ENCODE peak calls at places on chromosomes 5 and 9, in ten cellular contexts. U is Karpas-422, Y is fibroblast of lung, H is cardiac muscle cell, Q is left ventricle myocardium inferior, D is dorsolateral prefrontal cortex, X is psoas muscle, F is heart right ventricle, J is Panc1, K is upper lobe of right lung. S is an unnamed sample.

GRCh38 chr5:68740204-68740910 is 353.5 kb upstream of the SLC30A5 start:
- DNase-seq in U (no peak), Y (no peak), H (no peak), Q (no peak), D (no peak), X (no peak), F (no peak), J (no peak), K (no peak), S (no peak)

GRCh38 chr9:122263699-122264349 is 816 bp downstream of the RBM18 start:
- DNase-seq in U (peak), Y (peak), H (no peak), Q (no peak), D (no peak), X (no peak), F (no peak), J (no peak), K (no peak), S (peak)

GRCh38 chr5:160463775-160464465 is 42.3 kb downstream of the PTTG1 start:
- DNase-seq in U (no peak), Y (peak), H (no peak), Q (no peak), D (no peak), X (no peak), F (no peak), J (peak), K (no peak), S (peak)

GRCh38 chr9:75064307-75065025 is 23.5 kb downstream of the NMRK1 start:
- DNase-seq in U (no peak), Y (peak), H (no peak), Q (no peak), D (no peak), X (no peak), F (no peak), J (no peak), K (no peak), S (peak)

GRCh38 chr9:30944233-30944585 is 1440.2 kb upstream of the ACO1 start:
- DNase-seq in U (no peak), Y (no peak), H (no peak), Q (no peak), D (no peak), X (no peak), F (no peak), J (no peak), K (no peak), S (no peak)

GRCh38 chr5:95826949-95827595 is 4.5 kb upstream of the GLRX start:
- DNase-seq in U (no peak), Y (no peak), H (no peak), Q (no peak), D (no peak), X (no peak), F (no peak), J (no peak), K (no peak), S (no peak)

GRCh38 chr5:57450991-57451876 is 31.4 kb downstream of the ACTBL2 start:
- DNase-seq in U (no peak), Y (peak), H (no peak), Q (no peak), D (no peak), X (no peak), F (no peak), J (no peak), K (no peak), S (peak)

GRCh38 chr5:130032807-130033206 is 128.5 kb downstream of the CHSY3 start:
- DNase-seq in U (no peak), Y (no peak), H (no peak), Q (no peak), D (peak), X (no peak), F (no peak), J (no peak), K (peak), S (no peak)

GRCh38 chr5:37248387-37248969 is 698 bp downstream of the CPLANE1 start:
- DNase-seq in U (no peak), Y (peak), H (peak), Q (no peak), D (no peak), X (no peak), F (no peak), J (peak), K (no peak), S (no peak)

GRCh38 chr5:146710348-146710747 is 168.2 kb downstream of the PPP2R2B start:
- DNase-seq in U (no peak), Y (no peak), H (no peak), Q (no peak), D (no peak), X (no peak), F (no peak), J (no peak), K (no peak), S (no peak)

GRCh38 chr9:76654575-76654974 is 109.7 kb upstream of the PCA3 start:
- DNase-seq in U (no peak), Y (peak), H (no peak), Q (no peak), D (no peak), X (no peak), F (no peak), J (no peak), K (no peak), S (peak)

GRCh38 chr5:56468278-56468677 is 235.1 kb upstream of the ANKRD55 start:
- DNase-seq in U (no peak), Y (no peak), H (no peak), Q (no peak), D (no peak), X (no peak), F (no peak), J (no peak), K (no peak), S (no peak)

GRCh38 chr5:16160706-16161105 is 18.9 kb downstream of the MARCHF11 start:
- DNase-seq in U (peak), Y (peak), H (peak), Q (no peak), D (no peak), X (no peak), F (no peak), J (peak), K (no peak), S (peak)

GRCh38 chr9:90300901-90301688 is 341.5 kb downstream of the DIRAS2 start:
- DNase-seq in U (no peak), Y (peak), H (no peak), Q (peak), D (peak), X (peak), F (no peak), J (peak), K (no peak), S (peak)

GRCh38 chr9:88530051-88530450 is 4.9 kb upstream of the NXNL2 start:
- DNase-seq in U (no peak), Y (peak), H (no peak), Q (no peak), D (no peak), X (no peak), F (no peak), J (no peak), K (no peak), S (peak)

GRCh38 chr9:130946778-130947617 is 8.0 kb upstream of the FIBCD1 start:
- DNase-seq in U (no peak), Y (peak), H (no peak), Q (no peak), D (no peak), X (no peak), F (no peak), J (no peak), K (no peak), S (peak)

GRCh38 chr5:73812962-73813588 is 187.1 kb downstream of the ARHGEF28 start:
- DNase-seq in U (no peak), Y (peak), H (no peak), Q (no peak), D (no peak), X (no peak), F (no peak), J (no peak), K (no peak), S (no peak)

GRCh38 chr9:92438900-92439526 is 14.7 kb upstream of the OMD start:
- DNase-seq in U (peak), Y (no peak), H (no peak), Q (no peak), D (no peak), X (no peak), F (no peak), J (no peak), K (no peak), S (peak)

GRCh38 chr9:97767891-97768290 is 70.8 kb upstream of the XPA start:
- DNase-seq in U (no peak), Y (peak), H (no peak), Q (no peak), D (no peak), X (no peak), F (no peak), J (no peak), K (no peak), S (no peak)

GRCh38 chr9:7461791-7462190 is 337.8 kb downstream of the DMAC1 start:
- DNase-seq in U (no peak), Y (no peak), H (no peak), Q (no peak), D (no peak), X (no peak), F (no peak), J (no peak), K (no peak), S (no peak)

GRCh38 chr9:107518037-107518786 is 28.6 kb upstream of the KLF4 start:
- DNase-seq in U (no peak), Y (no peak), H (no peak), Q (no peak), D (no peak), X (no peak), F (no peak), J (no peak), K (no peak), S (no peak)

GRCh38 chr5:3598725-3599282 is 3.2 kb downstream of the IRX1 start:
- DNase-seq in U (no peak), Y (peak), H (peak), Q (no peak), D (no peak), X (no peak), F (no peak), J (no peak), K (no peak), S (no peak)

GRCh38 chr5:3596261-3596825 is 711 bp downstream of the IRX1 start:
- DNase-seq in U (no peak), Y (peak), H (peak), Q (no peak), D (no peak), X (no peak), F (no peak), J (no peak), K (no peak), S (no peak)

GRCh38 chr5:3597002-3597726 is 1.5 kb downstream of the IRX1 start:
- DNase-seq in U (no peak), Y (peak), H (peak), Q (no peak), D (no peak), X (no peak), F (no peak), J (no peak), K (no peak), S (no peak)

GRCh38 chr5:3598236-3598635 is 2.6 kb downstream of the IRX1 start:
- DNase-seq in U (no peak), Y (peak), H (peak), Q (no peak), D (no peak), X (no peak), F (no peak), J (no peak), K (no peak), S (no peak)

DNA sequence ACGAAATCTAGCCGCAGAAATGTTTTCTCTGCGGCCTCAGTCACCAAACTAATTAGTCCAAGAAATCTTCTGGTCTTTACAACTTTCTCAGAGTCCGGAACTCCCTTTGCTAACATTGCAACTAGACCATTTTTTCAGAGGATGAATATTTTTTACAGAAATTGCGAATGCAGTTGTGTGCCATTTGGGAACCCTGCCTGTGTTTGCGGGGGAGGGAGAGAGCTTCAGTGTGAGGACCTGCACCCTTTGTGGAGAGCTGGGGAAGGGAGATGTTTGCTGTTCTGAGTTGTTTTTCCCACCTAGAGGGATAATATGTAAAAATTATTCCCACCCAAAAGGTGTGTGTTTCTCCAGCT is 2.1 kb downstream of the IRX1 start:
- DNase-seq in U (no peak), Y (peak), H (no peak), Q (no peak), D (no peak), X (no peak), F (no peak), J (no peak), K (no peak), S (no peak)
- H3K4me3 ChIP-seq in U (no peak), Y (no peak), H (peak), Q (no peak), D (no peak), X (no peak), F (no peak), J (no peak), K (peak), S (no peak)

DNA sequence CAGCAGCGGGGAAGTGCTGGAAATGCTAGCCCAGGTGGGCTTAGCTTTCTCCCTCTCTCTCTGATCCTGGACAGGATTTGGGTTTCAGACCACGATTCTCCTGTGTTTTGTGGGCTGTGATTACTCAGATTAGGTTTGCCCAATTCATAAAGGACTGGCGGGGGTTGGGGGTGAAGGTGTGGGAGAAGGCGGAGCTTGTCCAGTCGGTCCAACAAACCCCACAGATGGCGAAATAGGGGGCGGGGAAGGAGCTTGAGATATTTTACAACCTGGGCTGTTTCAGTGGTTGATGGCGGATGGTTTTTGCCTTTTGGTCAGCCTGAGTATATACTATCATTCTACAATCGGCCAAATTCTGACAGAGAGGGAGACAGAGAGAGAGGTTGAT is 35.2 kb downstream of the PCDHAC2 start:
- DNase-seq in U (no peak), Y (no peak), H (peak), Q (no peak), D (no peak), X (no peak), F (no peak), J (no peak), K (peak), S (no peak)
- H3K4me3 ChIP-seq in U (no peak), Y (no peak), H (peak), Q (peak), D (peak), X (no peak), F (peak), J (peak), K (peak), S (no peak)

GRCh38 chr9:36791204-36791948 is 218.7 kb downstream of the MELK start:
- DNase-seq in U (no peak), Y (no peak), H (peak), Q (no peak), D (no peak), X (no peak), F (no peak), J (no peak), K (no peak), S (no peak)
- H3K4me3 ChIP-seq in U (no peak), Y (no peak), H (no peak), Q (no peak), D (no peak), X (no peak), F (no peak), J (no peak), K (no peak), S (no peak)

DNA sequence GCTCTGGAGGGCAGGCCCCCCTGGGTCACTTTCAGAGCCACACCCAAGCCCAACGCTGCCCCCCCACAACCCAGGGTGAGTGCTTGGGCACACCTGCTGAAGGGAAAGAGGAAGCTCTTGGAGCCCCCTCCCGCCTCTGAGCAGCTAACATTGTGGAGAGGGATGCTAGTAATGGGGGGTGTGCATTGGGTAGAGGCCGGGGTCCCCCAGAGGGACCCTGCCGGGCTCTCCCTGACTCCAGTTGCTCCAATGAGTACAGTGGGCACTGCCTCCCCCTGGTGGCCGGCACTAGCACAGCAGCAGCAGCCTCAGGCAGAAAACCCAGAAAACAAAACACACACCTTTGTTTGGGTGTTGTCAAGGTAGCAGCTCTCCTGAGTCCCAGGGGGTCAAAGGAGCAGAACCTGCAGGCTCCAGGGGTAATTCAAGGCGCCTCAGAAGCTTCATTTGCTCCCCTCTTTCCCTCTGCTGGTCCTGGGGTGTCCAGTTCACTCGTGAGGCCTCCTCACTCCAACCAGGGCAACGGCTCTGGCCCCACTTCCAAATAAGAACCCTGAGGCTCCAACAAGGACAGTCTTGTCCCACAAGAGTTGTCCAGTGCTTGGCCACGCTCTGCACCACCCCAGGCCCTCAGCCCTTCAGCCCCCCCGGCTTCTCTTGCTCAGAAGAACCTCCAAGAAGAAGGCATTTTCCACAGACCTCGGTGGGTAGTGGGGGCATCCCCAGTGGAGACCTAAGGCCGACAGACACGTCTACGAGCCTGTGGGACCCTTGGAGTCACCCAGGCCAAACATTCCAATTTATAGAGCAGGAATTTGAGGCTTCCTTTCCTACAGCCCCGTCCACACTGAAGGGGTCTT is 16.1 kb downstream of the GBGT1 start:
- DNase-seq in U (peak), Y (peak), H (peak), Q (peak), D (no peak), X (peak), F (peak), J (peak), K (peak), S (peak)
- H3K4me3 ChIP-seq in U (peak), Y (peak), H (peak), Q (peak), D (peak), X (peak), F (peak), J (peak), K (peak), S (peak)

GRCh38 chr5:168844566-168845296 is 265.6 kb upstream of the PANK3 start:
- DNase-seq in U (no peak), Y (no peak), H (no peak), Q (no peak), D (no peak), X (no peak), F (no peak), J (no peak), K (no peak), S (no peak)
- H3K4me3 ChIP-seq in U (no peak), Y (no peak), H (no peak), Q (peak), D (peak), X (no peak), F (peak), J (no peak), K (no peak), S (no peak)

GRCh38 chr9:13186091-13186490 is 93.4 kb downstream of the MPDZ start:
- DNase-seq in U (no peak), Y (peak), H (no peak), Q (no peak), D (no peak), X (no peak), F (no peak), J (no peak), K (no peak), S (no peak)
- H3K4me3 ChIP-seq in U (no peak), Y (no peak), H (no peak), Q (no peak), D (no peak), X (no peak), F (no peak), J (no peak), K (no peak), S (no peak)

DNA sequence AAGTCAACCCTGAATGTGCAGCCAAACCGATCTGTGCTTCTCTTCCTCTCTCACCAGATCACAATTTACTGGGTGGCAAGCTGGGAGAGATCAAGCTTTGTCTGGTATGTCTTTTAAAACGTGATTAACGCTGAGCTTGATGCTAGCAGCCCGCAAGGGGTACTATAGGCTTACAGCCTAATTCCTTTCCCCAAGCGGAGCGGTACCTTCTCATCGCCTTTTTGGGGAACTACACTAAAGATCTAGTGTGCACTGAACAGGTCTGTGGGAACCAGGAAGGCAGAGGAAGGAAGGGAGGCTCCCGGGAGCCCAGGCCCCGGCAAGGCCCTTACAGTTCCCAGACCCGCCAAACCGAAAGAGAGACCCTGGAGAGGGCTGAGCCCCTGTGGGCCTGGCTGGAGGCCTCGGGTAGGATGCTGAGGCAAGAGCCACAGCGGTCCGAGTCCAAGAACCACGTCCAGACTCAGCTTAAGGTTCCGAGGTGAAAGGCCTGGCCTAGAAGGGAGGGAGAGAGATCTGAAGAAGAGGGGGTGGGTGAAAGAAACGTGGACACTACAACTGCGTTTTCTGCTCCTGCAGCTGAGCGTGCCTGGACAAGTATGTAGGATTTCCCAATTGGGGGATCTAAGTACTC is 2.7 kb downstream of the NR2F1-AS1 start:
- DNase-seq in U (no peak), Y (peak), H (no peak), Q (no peak), D (no peak), X (no peak), F (no peak), J (no peak), K (no peak), S (peak)
- H3K4me3 ChIP-seq in U (no peak), Y (peak), H (no peak), Q (no peak), D (peak), X (no peak), F (no peak), J (peak), K (peak), S (peak)

GRCh38 chr5:98364549-98364948 is 408.9 kb upstream of the RGMB start:
- DNase-seq in U (no peak), Y (no peak), H (no peak), Q (no peak), D (no peak), X (no peak), F (no peak), J (no peak), K (no peak), S (no peak)
- H3K4me3 ChIP-seq in U (no peak), Y (no peak), H (no peak), Q (no peak), D (no peak), X (no peak), F (no peak), J (no peak), K (no peak), S (no peak)

GRCh38 chr9:134161647-134162046 is 2.7 kb downstream of the RNU6ATAC start:
- DNase-seq in U (no peak), Y (no peak), H (no peak), Q (no peak), D (no peak), X (no peak), F (no peak), J (no peak), K (no peak), S (no peak)

GRCh38 chr9:134164879-134165278 is 515 bp upstream of the RNU6ATAC start:
- DNase-seq in U (no peak), Y (no peak), H (no peak), Q (no peak), D (no peak), X (no peak), F (no peak), J (no peak), K (no peak), S (no peak)

GRCh38 chr9:134162212-134162775 is 2.1 kb downstream of the RNU6ATAC start:
- DNase-seq in U (no peak), Y (no peak), H (no peak), Q (no peak), D (no peak), X (no peak), F (no peak), J (no peak), K (no peak), S (no peak)

GRCh38 chr9:134162926-134163373 is 1.4 kb downstream of the RNU6ATAC start:
- DNase-seq in U (no peak), Y (no peak), H (no peak), Q (no peak), D (no peak), X (no peak), F (no peak), J (no peak), K (no peak), S (no peak)

GRCh38 chr9:134163374-134164196 is 779 bp downstream of the RNU6ATAC start:
- DNase-seq in U (no peak), Y (peak), H (peak), Q (peak), D (no peak), X (peak), F (peak), J (no peak), K (peak), S (peak)
- H3K4me3 ChIP-seq in U (no peak), Y (no peak), H (no peak), Q (no peak), D (no peak), X (no peak), F (no peak), J (no peak), K (no peak), S (no peak)